ENCODE peak calls at places on chromosome 20, in nine cellular contexts. F, A, W, H, D, O, J, Q and Y are unnamed samples.

GRCh38 chr20:8454137-8454712 is 322.2 kb downstream of the PLCB1 start:
- DNase-seq in O (peak; percentile 49), H (no peak), D (no peak), J (no peak), Q (peak; percentile 31), F (peak; percentile 17), W (peak; percentile 74), A (peak; percentile 95), Y (peak; percentile 28)

GRCh38 chr20:57896563-57896962 is 186.7 kb upstream of the PMEPA1 start:
- DNase-seq in Q (no peak), F (no peak), D (no peak), H (no peak), O (no peak), J (no peak), A (no peak), W (no peak), Y (no peak)

GRCh38 chr20:57258055-57258454 is 8.4 kb downstream of the BMP7 start:
- DNase-seq in D (no peak), J (no peak), F (no peak), A (no peak), O (no peak), W (no peak), H (no peak), Q (no peak), Y (no peak)

GRCh38 chr20:34216382-34216742 is 24.9 kb upstream of the ASIP start:
- DNase-seq in H (no peak), Q (peak; percentile 33), W (no peak), F (no peak), A (no peak), D (no peak), O (no peak), J (no peak), Y (no peak)

GRCh38 chr20:45347936-45348809 is at the start of gene SDC4:
- DNase-seq in F (peak; percentile 76), D (peak; percentile 85), H (peak; percentile 89), W (no peak), Q (peak; percentile 78), O (no peak), J (peak; percentile 57), A (no peak), Y (no peak)

GRCh38 chr20:51011479-51011878 is 11.4 kb downstream of the KCNG1 start:
- DNase-seq in Q (no peak), W (no peak), F (no peak), O (no peak), A (no peak), J (no peak), D (no peak), H (no peak), Y (no peak)

GRCh38 chr20:37527638-37528441 is at the start of gene BLCAP:
- DNase-seq in H (peak; percentile 95), Q (peak; percentile 95), J (peak; percentile 85), O (peak; percentile 93), D (peak; percentile 89), W (peak; percentile 43), F (peak; percentile 97), A (peak; percentile 89), Y (peak; percentile 80)

GRCh38 chr20:31829731-31830130 is 10.6 kb downstream of the MYLK2 start:
- DNase-seq in W (no peak), A (no peak), H (no peak), J (no peak), Q (no peak), F (no peak), D (no peak), O (peak; percentile 25), Y (no peak)

GRCh38 chr20:23136893-23137745 is 51.0 kb upstream of the CD93 start:
- DNase-seq in A (no peak), O (no peak), W (no peak), F (peak; percentile 55), J (no peak), D (no peak), H (no peak), Q (no peak), Y (no peak)